ENCODE peak calls at places on chromosomes 13 and 19, in four cellular contexts. One of them, this sample, is unnamed.

GRCh38 chr19:33302175-33302973 is at the start of gene CEBPA:
- DNase-seq in WTC11: peak
- DNase-seq in HepG2: peak
- DNase-seq in GM12878: no peak
- DNase-seq in this sample: peak

GRCh38 chr19:17835182-17836006 is 12.4 kb downstream of the JAK3 start:
- DNase-seq in GM12878: no peak
- DNase-seq in WTC11: no peak
- DNase-seq in HepG2: no peak
- DNase-seq in this sample: no peak

GRCh38 chr13:109900723-109901122 is 114.3 kb upstream of the IRS2 start:
- DNase-seq in WTC11: no peak
- DNase-seq in GM12878: no peak
- DNase-seq in HepG2: no peak
- DNase-seq in this sample: no peak

GRCh38 chr19:20165971-20166592 is 932 bp upstream of the ZNF486 start:
- DNase-seq in GM12878: no peak
- DNase-seq in HepG2: peak
- DNase-seq in WTC11: no peak
- DNase-seq in this sample: no peak

GRCh38 chr13:20708216-20708615 is 4.7 kb downstream of the IL17D start:
- DNase-seq in HepG2: no peak
- DNase-seq in GM12878: no peak
- DNase-seq in WTC11: no peak
- DNase-seq in this sample: no peak

GRCh38 chr19:35689836-35690235 is 14.5 kb upstream of the ZBTB32 start:
- DNase-seq in GM12878: no peak
- DNase-seq in WTC11: no peak
- DNase-seq in HepG2: no peak
- DNase-seq in this sample: no peak

GRCh38 chr13:84917252-84917878 is 881.9 kb downstream of the SLITRK6 start:
- DNase-seq in HepG2: peak
- DNase-seq in WTC11: no peak
- DNase-seq in GM12878: no peak
- DNase-seq in this sample: no peak

GRCh38 chr19:5131031-5131865 is 162.3 kb downstream of the KDM4B start:
- DNase-seq in HepG2: no peak
- DNase-seq in GM12878: peak
- DNase-seq in WTC11: peak
- DNase-seq in this sample: no peak

GRCh38 chr13:110799246-110800236 is 86.0 kb downstream of the ING1 start:
- DNase-seq in GM12878: no peak
- DNase-seq in HepG2: no peak
- DNase-seq in WTC11: no peak
- DNase-seq in this sample: no peak

GRCh38 chr19:45901432-45901903 is 945 bp downstream of the MYPOP start:
- DNase-seq in WTC11: peak
- DNase-seq in HepG2: no peak
- DNase-seq in GM12878: no peak
- DNase-seq in this sample: no peak

GRCh38 chr19:44912854-44913253 is 1.6 kb upstream of the APOC1 start:
- DNase-seq in HepG2: peak
- DNase-seq in GM12878: no peak
- DNase-seq in WTC11: no peak
- DNase-seq in this sample: no peak

GRCh38 chr19:10420444-10421239 is at the start of gene PDE4A:
- DNase-seq in HepG2: no peak
- DNase-seq in GM12878: no peak
- DNase-seq in WTC11: peak
- DNase-seq in this sample: peak

GRCh38 chr19:15926484-15926883 is 7.8 kb downstream of the CYP4F11 start:
- DNase-seq in HepG2: no peak
- DNase-seq in GM12878: no peak
- DNase-seq in WTC11: no peak
- DNase-seq in this sample: no peak

GRCh38 chr13:24459234-24459633 is 53.3 kb downstream of the PARP4 start:
- DNase-seq in GM12878: peak
- DNase-seq in HepG2: no peak
- DNase-seq in WTC11: no peak
- DNase-seq in this sample: no peak

GRCh38 chr13:109869312-109870237 is 83.2 kb upstream of the IRS2 start:
- DNase-seq in HepG2: no peak
- DNase-seq in WTC11: peak
- DNase-seq in GM12878: no peak
- DNase-seq in this sample: peak

GRCh38 chr13:74039667-74040066 is 94.5 kb downstream of the KLF12 start:
- DNase-seq in WTC11: no peak
- DNase-seq in HepG2: no peak
- DNase-seq in GM12878: no peak
- DNase-seq in this sample: no peak

GRCh38 chr19:18790566-18791314 is at the start of gene COMP:
- DNase-seq in GM12878: no peak
- DNase-seq in HepG2: no peak
- DNase-seq in WTC11: peak
- DNase-seq in this sample: no peak

GRCh38 chr13:95536629-95537241 is 15.8 kb upstream of the CLDN10 start:
- DNase-seq in HepG2: no peak
- DNase-seq in WTC11: no peak
- DNase-seq in GM12878: no peak
- DNase-seq in this sample: no peak

DNA sequence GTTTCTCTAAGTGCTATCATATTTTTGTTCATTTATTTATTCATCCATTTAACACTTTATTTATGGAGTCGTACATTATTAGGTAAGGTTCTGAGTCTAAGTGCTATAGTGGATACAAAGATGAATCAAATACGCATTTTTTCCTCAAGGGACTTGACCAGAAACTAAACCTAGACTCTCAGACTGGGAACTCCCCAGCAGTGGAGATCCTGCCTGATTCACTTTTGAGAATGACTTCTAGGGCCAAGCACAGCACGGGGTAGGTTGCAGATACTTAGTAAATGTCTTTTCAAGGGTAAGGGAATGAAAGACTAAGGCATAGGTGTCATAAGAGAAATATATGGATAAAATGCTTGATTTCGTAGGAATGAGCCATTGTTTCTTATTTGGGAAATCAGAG is 7.2 kb downstream of the DNAJC15 start:
- DNase-seq in HepG2: no peak
- DNase-seq in GM12878: peak
- DNase-seq in WTC11: no peak
- DNase-seq in this sample: no peak
- TF ChIP-seq ETV6 in HepG2: no peak
- TF ChIP-seq ETV6 in GM12878: no peak
- TF ChIP-seq ETV6 in WTC11: no peak
- TF ChIP-seq ETV6 in this sample: no peak

DNA sequence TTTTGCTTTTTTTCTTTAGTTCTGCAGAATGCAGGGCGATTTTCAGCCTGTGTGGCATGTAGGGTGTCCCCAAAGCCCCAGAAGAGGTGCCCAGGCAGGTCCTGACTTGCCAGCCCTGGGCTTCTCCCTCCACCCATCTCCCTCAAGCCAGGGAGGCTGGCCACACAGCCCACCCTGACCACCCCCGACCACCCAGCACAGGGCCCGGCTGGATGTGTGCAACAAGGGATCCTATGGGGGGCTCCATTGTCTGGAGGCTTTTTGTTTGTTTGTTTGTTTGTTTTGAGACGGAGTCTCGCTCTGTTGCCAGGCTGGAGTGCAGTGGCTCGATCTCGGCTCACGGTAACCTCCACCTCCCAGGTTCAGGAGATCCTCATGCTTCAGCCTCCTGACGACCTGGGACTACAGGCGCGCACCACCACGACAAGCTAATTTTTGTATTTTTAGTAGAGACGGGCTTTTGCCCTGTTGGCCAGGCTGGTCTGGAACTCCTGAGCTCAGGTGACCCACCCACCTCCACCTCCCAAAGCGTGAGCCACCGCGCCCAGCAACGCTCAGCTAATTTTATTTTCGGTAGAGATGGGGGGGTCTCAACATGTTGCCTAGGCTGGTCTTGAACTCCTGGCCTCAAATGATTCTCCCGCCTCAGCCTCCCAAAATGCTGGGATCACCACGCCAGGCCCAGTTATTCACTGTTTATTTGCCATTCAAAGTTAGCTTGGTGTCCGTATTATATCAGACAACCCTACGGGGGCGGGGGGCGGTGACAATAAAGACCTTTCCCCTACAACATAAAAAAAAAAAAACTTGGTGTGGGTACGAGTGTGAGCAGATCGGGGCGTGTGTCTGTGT is 7.8 kb upstream of the MKNK2 start:
- DNase-seq in GM12878: no peak
- DNase-seq in WTC11: no peak
- DNase-seq in HepG2: no peak
- DNase-seq in this sample: no peak
- TF ChIP-seq ETV6 in GM12878: no peak
- TF ChIP-seq ETV6 in WTC11: no peak
- TF ChIP-seq ETV6 in HepG2: no peak
- TF ChIP-seq ETV6 in this sample: no peak

GRCh38 chr19:39126593-39127187 is 1.1 kb downstream of the PAK4 start:
- DNase-seq in GM12878: no peak
- DNase-seq in HepG2: peak
- DNase-seq in WTC11: no peak
- DNase-seq in this sample: no peak
- TF ChIP-seq ETV6 in GM12878: no peak
- TF ChIP-seq ETV6 in HepG2: peak
- TF ChIP-seq ETV6 in WTC11: no peak
- TF ChIP-seq ETV6 in this sample: no peak

DNA sequence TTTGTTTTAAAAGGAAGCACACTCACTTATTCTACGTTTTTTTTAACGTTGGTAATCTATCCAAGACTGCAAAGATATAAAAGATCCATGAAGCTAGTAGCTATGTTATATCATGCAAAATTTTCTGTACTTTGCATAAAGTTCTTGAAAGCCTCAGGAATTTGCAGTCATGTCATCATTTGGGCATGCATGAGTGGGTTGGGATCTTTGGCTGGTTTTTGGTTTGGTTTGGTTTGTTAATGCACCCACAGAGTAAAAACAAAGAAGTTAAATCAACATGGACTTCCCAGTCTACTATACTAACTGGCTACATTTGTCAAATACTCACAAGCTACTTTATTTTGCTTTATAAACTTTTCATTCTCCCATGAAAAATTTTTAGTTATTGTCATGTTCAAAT is 26.1 kb downstream of the RXFP2 start:
- DNase-seq in HepG2: no peak
- DNase-seq in GM12878: no peak
- DNase-seq in WTC11: no peak
- DNase-seq in this sample: no peak
- TF ChIP-seq ETV6 in HepG2: no peak
- TF ChIP-seq ETV6 in GM12878: no peak
- TF ChIP-seq ETV6 in WTC11: no peak
- TF ChIP-seq ETV6 in this sample: no peak

DNA sequence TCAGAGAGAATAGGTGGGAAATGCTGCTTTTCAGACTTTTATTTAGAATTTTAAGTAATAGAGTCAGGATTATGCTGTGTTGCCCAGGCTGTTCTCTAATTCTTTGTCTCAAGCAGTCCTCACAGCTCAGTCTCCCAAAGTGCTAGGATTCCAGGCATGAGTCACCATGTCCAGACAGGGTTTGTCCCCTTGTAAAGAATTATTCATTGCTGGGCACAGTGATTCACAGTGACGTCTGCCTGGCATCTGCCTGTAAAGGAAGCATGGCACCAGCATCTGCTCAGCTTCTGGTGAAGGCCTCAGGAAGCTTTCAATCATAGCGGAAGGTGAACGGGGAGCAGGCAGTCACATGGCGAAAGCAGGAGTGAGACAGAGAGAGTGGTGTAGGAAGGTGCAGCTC is 17.7 kb downstream of the ZNF763 start:
- DNase-seq in HepG2: no peak
- DNase-seq in GM12878: no peak
- DNase-seq in WTC11: no peak
- DNase-seq in this sample: no peak
- TF ChIP-seq ETV6 in HepG2: no peak
- TF ChIP-seq ETV6 in GM12878: no peak
- TF ChIP-seq ETV6 in WTC11: no peak
- TF ChIP-seq ETV6 in this sample: no peak